ENCODE peak calls at places on chromosomes 3 and 15, in four cellular contexts. One of them, this sample, is unnamed.

GRCh38 chr3:151268267-151269235 is 9.8 kb downstream of the P2RY14 start:
- DNase-seq in CD8-positive, alpha-beta T cell: peak
- DNase-seq in endothelial cell: no peak
- DNase-seq in A549: no peak
- DNase-seq in this sample: no peak

GRCh38 chr15:52440414-52440813 is 88.3 kb downstream of the MYO5A start:
- DNase-seq in CD8-positive, alpha-beta T cell: no peak
- DNase-seq in endothelial cell: no peak
- DNase-seq in A549: peak
- DNase-seq in this sample: no peak

GRCh38 chr3:186361612-186362408 is at the start of gene DGKG:
- DNase-seq in CD8-positive, alpha-beta T cell: no peak
- DNase-seq in endothelial cell: peak
- DNase-seq in A549: peak
- DNase-seq in this sample: no peak

GRCh38 chr15:74157868-74158827 is 15.4 kb upstream of the ISLR start:
- DNase-seq in CD8-positive, alpha-beta T cell: no peak
- DNase-seq in endothelial cell: no peak
- DNase-seq in A549: no peak
- DNase-seq in this sample: no peak

GRCh38 chr3:175692256-175692655 is 833.1 kb downstream of the NAALADL2 start:
- DNase-seq in CD8-positive, alpha-beta T cell: no peak
- DNase-seq in endothelial cell: no peak
- DNase-seq in A549: no peak
- DNase-seq in this sample: no peak

GRCh38 chr3:171347017-171347979 is 112.9 kb downstream of the TNIK start:
- DNase-seq in CD8-positive, alpha-beta T cell: no peak
- DNase-seq in endothelial cell: no peak
- DNase-seq in A549: no peak
- DNase-seq in this sample: no peak

GRCh38 chr15:66212471-66212870 is 41.1 kb downstream of the MEGF11 start:
- DNase-seq in CD8-positive, alpha-beta T cell: no peak
- DNase-seq in endothelial cell: no peak
- DNase-seq in A549: no peak
- DNase-seq in this sample: no peak

GRCh38 chr3:1529666-1530065 is 436.8 kb downstream of the CNTN6 start:
- DNase-seq in CD8-positive, alpha-beta T cell: no peak
- DNase-seq in endothelial cell: no peak
- DNase-seq in A549: no peak
- DNase-seq in this sample: peak

GRCh38 chr3:169186596-169186995 is 476.9 kb downstream of the MECOM start:
- DNase-seq in CD8-positive, alpha-beta T cell: no peak
- DNase-seq in endothelial cell: no peak
- DNase-seq in A549: no peak
- DNase-seq in this sample: no peak

GRCh38 chr15:85752591-85752990 is 42.1 kb downstream of the KLHL25 start:
- DNase-seq in CD8-positive, alpha-beta T cell: no peak
- DNase-seq in endothelial cell: no peak
- DNase-seq in A549: no peak
- DNase-seq in this sample: peak

GRCh38 chr15:38768970-38769369 is 204.4 kb upstream of the RASGRP1 start:
- DNase-seq in CD8-positive, alpha-beta T cell: no peak
- DNase-seq in endothelial cell: peak
- DNase-seq in A549: peak
- DNase-seq in this sample: no peak

GRCh38 chr3:164890061-164890460 is 188.2 kb downstream of the SI start:
- DNase-seq in CD8-positive, alpha-beta T cell: no peak
- DNase-seq in endothelial cell: no peak
- DNase-seq in A549: no peak
- DNase-seq in this sample: no peak

GRCh38 chr3:156303316-156303715 is 182.9 kb downstream of the KCNAB1 start:
- DNase-seq in CD8-positive, alpha-beta T cell: no peak
- DNase-seq in endothelial cell: no peak
- DNase-seq in A549: no peak
- DNase-seq in this sample: no peak

GRCh38 chr3:4736284-4736861 is 242.9 kb upstream of the BHLHE40 start:
- DNase-seq in CD8-positive, alpha-beta T cell: no peak
- DNase-seq in endothelial cell: no peak
- DNase-seq in A549: no peak
- DNase-seq in this sample: no peak

GRCh38 chr15:101684384-101684783 is 32.2 kb upstream of the TM2D3 start:
- DNase-seq in CD8-positive, alpha-beta T cell: no peak
- DNase-seq in endothelial cell: no peak
- DNase-seq in A549: peak
- DNase-seq in this sample: no peak

GRCh38 chr3:105907790-105908189 is 39.0 kb upstream of the CBLB start:
- DNase-seq in CD8-positive, alpha-beta T cell: no peak
- DNase-seq in endothelial cell: no peak
- DNase-seq in A549: no peak
- DNase-seq in this sample: no peak

GRCh38 chr3:157542711-157543485 is 39.7 kb upstream of the VEPH1 start:
- DNase-seq in CD8-positive, alpha-beta T cell: no peak
- DNase-seq in endothelial cell: peak
- DNase-seq in A549: peak
- DNase-seq in this sample: no peak
- TF ChIP-seq CTCF in CD8-positive, alpha-beta T cell: no peak
- TF ChIP-seq CTCF in endothelial cell: no peak
- TF ChIP-seq CTCF in A549: peak
- TF ChIP-seq CTCF in this sample: no peak

GRCh38 chr3:37761043-37761442 is 100.6 kb upstream of the CTDSPL start:
- DNase-seq in CD8-positive, alpha-beta T cell: no peak
- DNase-seq in endothelial cell: no peak
- DNase-seq in A549: no peak
- DNase-seq in this sample: no peak

GRCh38 chr3:37763338-37763737 is 98.3 kb upstream of the CTDSPL start:
- DNase-seq in CD8-positive, alpha-beta T cell: no peak
- DNase-seq in endothelial cell: no peak
- DNase-seq in A549: no peak
- DNase-seq in this sample: no peak

GRCh38 chr3:37761583-37761982 is 100.1 kb upstream of the CTDSPL start:
- DNase-seq in CD8-positive, alpha-beta T cell: no peak
- DNase-seq in endothelial cell: no peak
- DNase-seq in A549: no peak
- DNase-seq in this sample: no peak

GRCh38 chr3:37762286-37762685 is 99.4 kb upstream of the CTDSPL start:
- DNase-seq in CD8-positive, alpha-beta T cell: no peak
- DNase-seq in endothelial cell: no peak
- DNase-seq in A549: no peak
- DNase-seq in this sample: no peak

DNA sequence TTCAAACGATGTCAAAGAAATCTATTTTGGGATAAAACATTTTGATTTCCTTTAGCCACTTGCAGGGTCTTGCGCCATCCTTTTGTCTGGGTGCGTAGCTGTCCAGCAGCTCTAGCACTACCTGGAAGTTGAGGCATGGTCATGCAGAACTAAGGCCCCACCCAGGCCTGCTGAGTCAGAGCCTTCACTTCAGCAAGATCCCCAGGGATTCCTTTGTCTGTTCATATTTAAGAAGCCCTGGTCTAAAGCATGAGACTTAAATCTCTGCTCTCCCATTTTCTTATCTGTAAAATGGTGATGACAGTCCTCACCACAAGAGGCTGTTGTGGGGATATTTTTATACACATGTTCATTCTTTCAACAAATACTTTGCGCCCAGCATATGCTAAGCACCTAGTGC is 99.0 kb upstream of the CTDSPL start:
- DNase-seq in CD8-positive, alpha-beta T cell: no peak
- DNase-seq in endothelial cell: no peak
- DNase-seq in A549: no peak
- DNase-seq in this sample: no peak
- TF ChIP-seq CTCF in CD8-positive, alpha-beta T cell: no peak
- TF ChIP-seq CTCF in endothelial cell: no peak
- TF ChIP-seq CTCF in A549: no peak
- TF ChIP-seq CTCF in this sample: no peak

GRCh38 chr3:127690106-127690505 is 17.4 kb downstream of the ABTB1 start:
- DNase-seq in CD8-positive, alpha-beta T cell: no peak
- DNase-seq in endothelial cell: no peak
- DNase-seq in A549: peak
- DNase-seq in this sample: no peak

GRCh38 chr3:127691494-127691893 is 18.7 kb downstream of the ABTB1 start:
- DNase-seq in CD8-positive, alpha-beta T cell: no peak
- DNase-seq in endothelial cell: no peak
- DNase-seq in A549: no peak
- DNase-seq in this sample: no peak

GRCh38 chr3:127691974-127692373 is 19.2 kb downstream of the ABTB1 start:
- DNase-seq in CD8-positive, alpha-beta T cell: no peak
- DNase-seq in endothelial cell: no peak
- DNase-seq in A549: no peak
- DNase-seq in this sample: no peak

GRCh38 chr3:127689266-127689860 is 16.6 kb downstream of the ABTB1 start:
- DNase-seq in CD8-positive, alpha-beta T cell: no peak
- DNase-seq in endothelial cell: no peak
- DNase-seq in A549: no peak
- DNase-seq in this sample: no peak

GRCh38 chr3:127690823-127691452 is 18.2 kb downstream of the ABTB1 start:
- DNase-seq in CD8-positive, alpha-beta T cell: no peak
- DNase-seq in endothelial cell: peak
- DNase-seq in A549: peak
- DNase-seq in this sample: no peak
- TF ChIP-seq CTCF in CD8-positive, alpha-beta T cell: no peak
- TF ChIP-seq CTCF in endothelial cell: peak
- TF ChIP-seq CTCF in A549: peak
- TF ChIP-seq CTCF in this sample: peak

DNA sequence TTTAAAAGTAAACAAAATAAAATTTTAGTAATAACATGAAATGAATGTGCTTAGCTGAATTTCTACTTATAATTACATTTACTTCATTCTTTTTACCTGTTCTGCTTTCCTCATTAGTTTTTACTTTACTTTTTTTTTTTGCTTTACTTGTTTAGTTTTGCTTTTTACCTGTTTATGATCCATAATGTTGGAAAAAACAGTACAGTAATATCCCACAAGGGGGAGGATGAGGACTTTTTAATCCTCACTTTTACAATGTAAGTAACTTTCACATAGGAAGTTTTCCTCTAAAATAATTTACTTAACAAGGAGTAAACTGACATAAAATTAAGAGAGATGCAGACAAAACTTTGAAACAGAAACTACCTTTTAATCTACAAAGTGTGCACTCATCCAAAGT is 268.7 kb downstream of the TBC1D5 start:
- DNase-seq in CD8-positive, alpha-beta T cell: no peak
- DNase-seq in endothelial cell: no peak
- DNase-seq in A549: peak
- DNase-seq in this sample: no peak
- TF ChIP-seq CTCF in CD8-positive, alpha-beta T cell: no peak
- TF ChIP-seq CTCF in endothelial cell: peak
- TF ChIP-seq CTCF in A549: peak
- TF ChIP-seq CTCF in this sample: peak

GRCh38 chr3:45907769-45908705 is 21.7 kb downstream of the CCR9 start:
- DNase-seq in CD8-positive, alpha-beta T cell: peak
- DNase-seq in endothelial cell: no peak
- DNase-seq in A549: no peak
- DNase-seq in this sample: no peak

GRCh38 chr3:45904931-45905330 is 18.6 kb downstream of the CCR9 start:
- DNase-seq in CD8-positive, alpha-beta T cell: no peak
- DNase-seq in endothelial cell: no peak
- DNase-seq in A549: no peak
- DNase-seq in this sample: no peak

GRCh38 chr3:45908761-45909160 is 22.4 kb downstream of the CCR9 start:
- DNase-seq in CD8-positive, alpha-beta T cell: no peak
- DNase-seq in endothelial cell: no peak
- DNase-seq in A549: no peak
- DNase-seq in this sample: no peak

GRCh38 chr3:45905755-45906154 is 19.4 kb downstream of the CCR9 start:
- DNase-seq in CD8-positive, alpha-beta T cell: no peak
- DNase-seq in endothelial cell: no peak
- DNase-seq in A549: no peak
- DNase-seq in this sample: no peak

DNA sequence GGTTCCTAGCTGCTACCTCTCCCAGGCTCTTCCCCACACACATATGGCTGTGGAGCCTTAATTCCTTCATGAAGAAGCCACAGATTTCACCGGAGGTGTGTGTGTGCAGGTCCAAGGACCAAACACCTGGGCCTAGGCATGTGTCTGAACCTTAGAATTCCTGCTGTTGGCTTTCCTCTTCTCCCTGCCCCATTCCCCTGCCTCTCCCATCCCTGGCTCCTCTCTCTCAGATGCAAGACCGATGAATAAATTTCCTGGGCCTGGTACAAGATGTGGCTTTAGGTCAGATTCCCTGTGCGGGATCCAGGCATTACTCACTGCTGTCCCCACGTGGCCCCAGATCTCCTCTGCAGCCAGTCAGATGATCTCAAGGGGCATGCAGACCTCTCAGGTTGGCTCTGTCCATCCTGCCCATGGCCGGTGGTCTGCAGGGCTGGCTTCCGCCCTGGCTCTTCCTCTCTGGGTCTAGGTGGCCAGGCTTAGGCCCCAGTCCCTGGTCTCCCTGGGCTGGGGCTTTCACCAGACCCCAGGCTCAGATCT is 20.4 kb downstream of the CCR9 start:
- DNase-seq in CD8-positive, alpha-beta T cell: no peak
- DNase-seq in endothelial cell: peak
- DNase-seq in A549: no peak
- DNase-seq in this sample: no peak
- TF ChIP-seq CTCF in CD8-positive, alpha-beta T cell: no peak
- TF ChIP-seq CTCF in endothelial cell: peak
- TF ChIP-seq CTCF in A549: no peak
- TF ChIP-seq CTCF in this sample: peak

GRCh38 chr15:58212909-58213526 is 74.8 kb downstream of the AQP9 start:
- DNase-seq in CD8-positive, alpha-beta T cell: no peak
- DNase-seq in endothelial cell: peak
- DNase-seq in A549: peak
- DNase-seq in this sample: peak
- TF ChIP-seq CTCF in CD8-positive, alpha-beta T cell: no peak
- TF ChIP-seq CTCF in endothelial cell: peak
- TF ChIP-seq CTCF in A549: peak
- TF ChIP-seq CTCF in this sample: peak

GRCh38 chr15:92616621-92617179 is 38.9 kb downstream of the FAM174B start:
- DNase-seq in CD8-positive, alpha-beta T cell: no peak
- DNase-seq in endothelial cell: no peak
- DNase-seq in A549: no peak
- DNase-seq in this sample: peak
- TF ChIP-seq CTCF in CD8-positive, alpha-beta T cell: no peak
- TF ChIP-seq CTCF in endothelial cell: no peak
- TF ChIP-seq CTCF in A549: no peak
- TF ChIP-seq CTCF in this sample: no peak